ENCODE peak calls at places on chromosomes 11 and 22, in four cellular contexts. J, R, V and Y are unnamed samples.

GRCh38 chr11:100515087-100515486 is 172.0 kb upstream of the ARHGAP42 start:
- DNase-seq in J (no peak), R (no peak), V (no peak), Y (peak)

GRCh38 chr11:73227571-73228211 is 9.6 kb downstream of the P2RY2 start:
- DNase-seq in J (no peak), R (no peak), V (no peak), Y (no peak)

GRCh38 chr11:110801328-110801727 is 89.1 kb upstream of the ARHGAP20 start:
- DNase-seq in J (no peak), R (no peak), V (no peak), Y (no peak)

GRCh38 chr11:134592391-134592990 is 180.4 kb upstream of the B3GAT1 start:
- DNase-seq in J (peak), R (no peak), V (peak), Y (peak)

GRCh38 chr22:38345782-38346181 is 28.5 kb upstream of the CSNK1E start:
- DNase-seq in J (no peak), R (no peak), V (no peak), Y (no peak)

GRCh38 chr11:118929496-118930151 is 3.9 kb upstream of the BCL9L start:
- DNase-seq in J (no peak), R (no peak), V (peak), Y (no peak)

GRCh38 chr11:94315664-94316063 is 11.3 kb downstream of the IZUMO1R start:
- DNase-seq in J (no peak), R (no peak), V (no peak), Y (no peak)

GRCh38 chr22:17712441-17712840 is 61.8 kb downstream of the BID start:
- DNase-seq in J (no peak), R (no peak), V (no peak), Y (no peak)

GRCh38 chr11:118434553-118435232 is 1.6 kb upstream of the KMT2A start:
- DNase-seq in J (no peak), R (no peak), V (no peak), Y (no peak)

GRCh38 chr11:73999581-74000306 is 9.1 kb downstream of the UCP3 start:
- DNase-seq in J (no peak), R (no peak), V (no peak), Y (no peak)

GRCh38 chr22:36356708-36357694 is 30.8 kb downstream of the MYH9 start:
- DNase-seq in J (no peak), R (no peak), V (no peak), Y (no peak)

GRCh38 chr22:27597703-27598444 is 203.7 kb downstream of the MN1 start:
- DNase-seq in J (no peak), R (no peak), V (no peak), Y (no peak)

GRCh38 chr11:2782769-2783168 is 83.0 kb upstream of the KCNQ1OT1 start:
- DNase-seq in J (no peak), R (no peak), V (no peak), Y (no peak)

GRCh38 chr11:111435046-111435698 is 56.1 kb upstream of the POU2AF1 start:
- DNase-seq in J (no peak), R (no peak), V (no peak), Y (no peak)

GRCh38 chr22:45163417-45164216 is at the start of gene NUP50:
- DNase-seq in J (peak), R (peak), V (peak), Y (peak)

GRCh38 chr11:17012712-17013547 is 1.3 kb downstream of the PLEKHA7 start:
- DNase-seq in J (no peak), R (no peak), V (peak), Y (no peak)

GRCh38 chr11:110028904-110029303 is 64.3 kb upstream of the ZC3H12C start:
- DNase-seq in J (no peak), R (peak), V (no peak), Y (no peak)

GRCh38 chr22:24466831-24467249 is 28.3 kb upstream of the UPB1 start:
- DNase-seq in J (no peak), R (no peak), V (no peak), Y (peak)

GRCh38 chr11:32071811-32072210 is 19.1 kb upstream of the RCN1 start:
- DNase-seq in J (no peak), R (no peak), V (peak), Y (no peak)

GRCh38 chr11:128886401-128887119 is 4.6 kb upstream of the KCNJ5 start:
- DNase-seq in J (no peak), R (no peak), V (no peak), Y (no peak)

GRCh38 chr11:9214765-9215164 is 50.4 kb downstream of the DENND5A start:
- DNase-seq in J (no peak), R (no peak), V (no peak), Y (peak)

GRCh38 chr11:110026823-110027626 is 66.2 kb upstream of the ZC3H12C start:
- DNase-seq in J (no peak), R (peak), V (no peak), Y (no peak)

GRCh38 chr11:94525933-94526332 is 13.7 kb downstream of the C11orf97 start:
- DNase-seq in J (no peak), R (no peak), V (no peak), Y (no peak)

GRCh38 chr11:36478700-36479329 is 31.3 kb downstream of the TRAF6 start:
- DNase-seq in J (no peak), R (no peak), V (peak), Y (no peak)

GRCh38 chr22:28817919-28818859 is 17.8 kb upstream of the XBP1 start:
- DNase-seq in J (no peak), R (no peak), V (peak), Y (no peak)

GRCh38 chr11:68454767-68455166 is 5.8 kb upstream of the PPP6R3 start:
- DNase-seq in J (no peak), R (no peak), V (no peak), Y (no peak)

GRCh38 chr11:46248270-46249102 is 29.0 kb upstream of the CREB3L1 start:
- DNase-seq in J (no peak), R (no peak), V (peak), Y (peak)

GRCh38 chr11:12815150-12815523 is 140.9 kb downstream of the TEAD1 start:
- DNase-seq in J (no peak), R (no peak), V (no peak), Y (no peak)

GRCh38 chr11:12818333-12819015 is 144.3 kb downstream of the TEAD1 start:
- DNase-seq in J (no peak), R (no peak), V (no peak), Y (no peak)

GRCh38 chr11:12813371-12814225 is 139.4 kb downstream of the TEAD1 start:
- DNase-seq in J (no peak), R (no peak), V (no peak), Y (no peak)

GRCh38 chr11:12817681-12818332 is 143.6 kb downstream of the TEAD1 start:
- DNase-seq in J (no peak), R (no peak), V (no peak), Y (no peak)

GRCh38 chr11:12815931-12816494 is 141.8 kb downstream of the TEAD1 start:
- DNase-seq in J (no peak), R (no peak), V (no peak), Y (no peak)
- TF ChIP-seq SUZ12 in J (no peak), R (no peak), V (no peak), Y (no peak)

GRCh38 chr11:834371-835316 is 1.9 kb downstream of the CD151 start:
- DNase-seq in J (no peak), R (no peak), V (no peak), Y (no peak)
- TF ChIP-seq YY1 in J (no peak), R (no peak), V (no peak), Y (no peak)

GRCh38 chr11:95922536-95923440 is 1.1 kb downstream of the MTMR2 start:
- DNase-seq in J (no peak), R (no peak), V (no peak), Y (no peak)
- TF ChIP-seq SUZ12 in J (no peak), R (no peak), V (no peak), Y (no peak)

GRCh38 chr22:49924113-49924833 is 5.8 kb downstream of the CRELD2 start:
- DNase-seq in J (no peak), R (no peak), V (no peak), Y (no peak)

GRCh38 chr22:49921508-49922278 is 3.3 kb downstream of the CRELD2 start:
- DNase-seq in J (no peak), R (no peak), V (no peak), Y (no peak)

GRCh38 chr22:49922484-49922883 is 4.0 kb downstream of the CRELD2 start:
- DNase-seq in J (no peak), R (no peak), V (no peak), Y (no peak)

GRCh38 chr22:49922926-49923325 is 4.5 kb downstream of the CRELD2 start:
- DNase-seq in J (no peak), R (no peak), V (no peak), Y (no peak)

GRCh38 chr22:49923445-49923844 is 5.0 kb downstream of the CRELD2 start:
- DNase-seq in J (no peak), R (no peak), V (no peak), Y (no peak)
- TF ChIP-seq YY1 in J (no peak), R (peak), V (no peak), Y (no peak)

DNA sequence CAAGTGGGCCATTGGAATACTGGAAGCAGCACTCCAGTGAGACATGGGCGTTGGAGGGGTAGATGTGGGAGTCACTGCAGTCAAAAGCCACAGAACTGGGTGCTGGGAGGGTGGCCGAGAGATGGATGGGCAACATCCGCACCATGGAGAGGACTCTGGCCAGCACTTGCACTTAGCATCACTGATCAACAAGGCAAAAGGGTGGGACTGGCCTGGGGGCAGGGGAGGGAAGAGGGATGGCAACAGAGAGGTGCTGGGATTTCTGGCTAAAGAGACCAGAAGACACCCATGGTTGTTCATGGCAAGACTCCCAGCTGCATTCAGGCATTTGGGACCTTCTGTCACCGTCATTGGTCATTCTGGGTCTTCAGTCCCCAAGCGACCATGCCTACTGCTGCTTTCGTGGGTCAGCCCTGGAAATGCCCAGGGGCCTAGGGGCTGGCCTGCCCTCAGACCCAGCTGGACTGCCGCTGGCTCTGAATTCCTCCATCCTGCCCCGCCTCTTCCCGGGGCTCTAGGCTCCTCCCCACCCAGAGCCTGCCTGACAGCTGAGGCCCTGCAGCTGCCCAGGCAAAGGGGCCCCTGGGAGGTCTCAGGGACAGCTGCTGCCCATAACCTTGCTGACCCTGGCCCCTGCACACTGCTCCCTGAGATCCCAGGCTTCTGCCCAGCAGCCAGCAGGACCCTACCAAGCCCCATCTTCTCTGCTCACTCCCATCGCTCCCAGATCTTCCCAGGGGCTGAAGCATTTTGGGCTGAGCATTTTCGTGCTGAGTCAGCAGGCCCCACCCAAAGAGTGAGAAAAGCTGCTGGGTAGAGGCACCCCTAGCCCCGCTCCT is 13.0 kb upstream of the CDC42EP2 start:
- DNase-seq in J (no peak), R (no peak), V (no peak), Y (no peak)
- TF ChIP-seq SUZ12 in J (no peak), R (no peak), V (no peak), Y (no peak)

GRCh38 chr11:29159552-29160465 is 857.0 kb downstream of the KCNA4 start:
- DNase-seq in J (peak), R (no peak), V (peak), Y (peak)
- TF ChIP-seq YY1 in J (no peak), R (no peak), V (no peak), Y (no peak)